ENCODE peak calls at places on chromosome 20, in four cellular contexts. P, Z, Y and J are unnamed samples.
A peak's percentile ranks its signal among the peaks of the same experiment; 100 is the strongest.

GRCh38 chr20:60037120-60037499 is 78.9 kb downstream of the CDH26 start:
- DNase-seq in P (peak; percentile 67), Z (no peak), Y (no peak), J (no peak)

GRCh38 chr20:6509375-6509774 is 258.1 kb upstream of the BMP2 start:
- DNase-seq in P (no peak), Z (no peak), Y (no peak), J (no peak)

GRCh38 chr20:48823960-48824497 is 3.8 kb downstream of the PREX1 start:
- DNase-seq in P (peak; percentile 91), Z (no peak), Y (peak; percentile 27), J (peak; percentile 78)

GRCh38 chr20:8255945-8256632 is 124.0 kb downstream of the PLCB1 start:
- DNase-seq in P (no peak), Z (no peak), Y (no peak), J (no peak)

GRCh38 chr20:6501061-6501460 is 266.4 kb upstream of the BMP2 start:
- DNase-seq in P (peak; percentile 59), Z (no peak), Y (peak; percentile 62), J (no peak)

GRCh38 chr20:10398834-10399369 is 35.1 kb downstream of the MKKS start:
- DNase-seq in P (no peak), Z (no peak), Y (no peak), J (no peak)

GRCh38 chr20:37687478-37687805 is 6.4 kb upstream of the CTNNBL1 start:
- DNase-seq in P (no peak), Z (no peak), Y (no peak), J (no peak)

GRCh38 chr20:35238746-35239145 is 12.3 kb downstream of the MMP24 start:
- DNase-seq in P (no peak), Z (no peak), Y (no peak), J (no peak)

GRCh38 chr20:58133020-58133419 is 95.4 kb downstream of the ANKRD60 start:
- DNase-seq in P (peak; percentile 36), Z (no peak), Y (peak; percentile 36), J (no peak)

GRCh38 chr20:45229264-45230056 is 8.3 kb downstream of the SEMG2 start:
- DNase-seq in P (peak; percentile 23), Z (peak; percentile 12), Y (no peak), J (peak; percentile 45)

GRCh38 chr20:31587545-31588389 is 17.3 kb upstream of the ID1 start:
- DNase-seq in P (peak; percentile 92), Z (peak; percentile 77), Y (peak; percentile 57), J (no peak)

GRCh38 chr20:31440012-31440659 is at the start of gene DEFB123:
- DNase-seq in P (no peak), Z (no peak), Y (no peak), J (no peak)

GRCh38 chr20:31472395-31473330 is 2.3 kb downstream of the DEFB124 start:
- DNase-seq in P (peak; percentile 43), Z (no peak), Y (no peak), J (no peak)

GRCh38 chr20:58868795-58869194 is 16.3 kb downstream of the GNAS start:
- DNase-seq in P (no peak), Z (no peak), Y (peak; percentile 28), J (no peak)

GRCh38 chr20:60729119-60729900 is 522.8 kb upstream of the CDH4 start:
- DNase-seq in P (no peak), Z (no peak), Y (no peak), J (no peak)

GRCh38 chr20:56222945-56223344 is 25.6 kb upstream of the MC3R start:
- DNase-seq in P (peak; percentile 7), Z (no peak), Y (no peak), J (no peak)

GRCh38 chr20:9256359-9256758 is 187.5 kb downstream of the PLCB4 start:
- DNase-seq in P (no peak), Z (no peak), Y (no peak), J (no peak)

GRCh38 chr20:38751360-38751976 is 3.2 kb downstream of the ACTR5 start:
- DNase-seq in P (peak; percentile 64), Z (peak; percentile 60), Y (peak; percentile 59), J (peak; percentile 68)

GRCh38 chr20:33821270-33821836 is 10.2 kb downstream of the CHMP4B start:
- DNase-seq in P (no peak), Z (no peak), Y (no peak), J (no peak)

GRCh38 chr20:32893878-32894483 is 35.3 kb downstream of the EFCAB8 start:
- DNase-seq in P (peak; percentile 37), Z (peak; percentile 50), Y (peak; percentile 6), J (no peak)

GRCh38 chr20:51456511-51457280 is 85.8 kb downstream of the NFATC2 start:
- DNase-seq in P (peak; percentile 97), Z (peak; percentile 89), Y (peak; percentile 97), J (no peak)

GRCh38 chr20:8385247-8385646 is 253.2 kb downstream of the PLCB1 start:
- DNase-seq in P (peak; percentile 55), Z (no peak), Y (peak; percentile 62), J (no peak)

GRCh38 chr20:20237093-20237959 is 130.6 kb upstream of the INSM1 start:
- DNase-seq in P (peak; percentile 69), Z (peak; percentile 71), Y (peak; percentile 34), J (peak; percentile 14)

GRCh38 chr20:3679749-3680700 is 1.8 kb downstream of the ADAM33 start:
- DNase-seq in P (peak; percentile 91), Z (peak; percentile 59), Y (peak; percentile 69), J (no peak)

GRCh38 chr20:3677733-3678132 is 4.1 kb downstream of the ADAM33 start:
- DNase-seq in P (peak; percentile 45), Z (no peak), Y (peak; percentile 53), J (no peak)

GRCh38 chr20:3680701-3681351 is 984 bp downstream of the ADAM33 start:
- DNase-seq in P (peak; percentile 39), Z (no peak), Y (peak; percentile 10), J (no peak)

GRCh38 chr20:3678198-3678597 is 3.6 kb downstream of the ADAM33 start:
- DNase-seq in P (no peak), Z (no peak), Y (no peak), J (no peak)

GRCh38 chr20:3678893-3679720 is 2.7 kb downstream of the ADAM33 start:
- DNase-seq in P (peak; percentile 55), Z (no peak), Y (no peak), J (no peak)
- H3K27ac ChIP-seq in P (peak overlapping the region; percentile 73), Z (peak overlapping the region; percentile 11), Y (peak overlapping the region; percentile 55), J (no peak overlapping the region)

DNA sequence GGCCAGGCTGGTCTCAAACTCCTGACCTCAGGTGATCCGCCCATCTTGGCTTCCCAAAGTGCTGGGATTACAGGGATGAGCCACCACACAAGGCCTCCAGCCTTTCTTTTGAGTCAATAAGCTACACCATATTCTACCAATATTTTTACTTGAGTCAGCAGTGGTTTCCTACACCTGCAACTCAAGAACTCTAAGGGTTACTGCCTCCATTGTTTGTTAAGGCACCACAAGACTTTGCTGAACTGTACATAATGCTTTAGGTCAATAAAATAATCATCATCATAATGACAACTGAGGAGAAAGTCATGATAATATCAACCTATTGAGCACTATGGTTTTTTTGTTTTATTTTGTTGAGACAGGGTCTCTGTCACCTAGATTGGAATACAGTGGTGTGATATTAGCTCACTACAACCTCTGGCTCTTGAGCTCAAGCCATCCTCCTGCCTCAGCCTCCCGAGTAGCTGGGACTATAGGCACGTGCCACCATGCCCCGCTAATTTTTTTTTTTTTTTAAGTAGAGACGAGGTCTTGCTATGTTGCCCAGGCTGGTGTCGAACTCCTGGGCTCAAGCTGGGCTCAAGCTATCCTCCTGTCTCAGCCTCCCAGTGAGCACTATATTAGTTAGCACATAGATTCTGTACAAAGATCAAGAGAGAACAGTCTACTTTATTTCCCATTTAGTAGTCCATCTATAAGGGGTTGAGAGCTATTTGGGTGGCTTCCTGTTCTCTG is 34.9 kb upstream of the ZMYND8 start:
- DNase-seq in P (no peak), Z (no peak), Y (no peak), J (no peak)
- H3K4me1 ChIP-seq in P (peaks cover 13% of the 10 kb centered on the region), Z (no peaks in the 10 kb centered on the region), Y (no peaks in the 10 kb centered on the region), J (no peaks in the 10 kb centered on the region)

GRCh38 chr20:64058536-64058935 is 4.5 kb upstream of the TCEA2 start:
- DNase-seq in P (no peak), Z (no peak), Y (no peak), J (no peak)

GRCh38 chr20:64056639-64056888 is 6.4 kb upstream of the TCEA2 start:
- DNase-seq in P (no peak), Z (no peak), Y (no peak), J (no peak)

GRCh38 chr20:64055893-64056638 is 6.6 kb upstream of the SOX18 start:
- DNase-seq in P (no peak), Z (peak; percentile 57), Y (no peak), J (no peak)

GRCh38 chr20:64056889-64057627 is 5.9 kb upstream of the TCEA2 start:
- DNase-seq in P (no peak), Z (no peak), Y (no peak), J (no peak)

GRCh38 chr20:64057628-64058498 is 5.1 kb upstream of the TCEA2 start:
- DNase-seq in P (peak; percentile 69), Z (peak; percentile 95), Y (peak; percentile 43), J (peak; percentile 76)
- H3K27me3 ChIP-seq in P (no peaks in the 10 kb centered on the region), Z (no peaks in the 10 kb centered on the region), Y (no peaks in the 10 kb centered on the region), J (no peaks in the 10 kb centered on the region)

DNA sequence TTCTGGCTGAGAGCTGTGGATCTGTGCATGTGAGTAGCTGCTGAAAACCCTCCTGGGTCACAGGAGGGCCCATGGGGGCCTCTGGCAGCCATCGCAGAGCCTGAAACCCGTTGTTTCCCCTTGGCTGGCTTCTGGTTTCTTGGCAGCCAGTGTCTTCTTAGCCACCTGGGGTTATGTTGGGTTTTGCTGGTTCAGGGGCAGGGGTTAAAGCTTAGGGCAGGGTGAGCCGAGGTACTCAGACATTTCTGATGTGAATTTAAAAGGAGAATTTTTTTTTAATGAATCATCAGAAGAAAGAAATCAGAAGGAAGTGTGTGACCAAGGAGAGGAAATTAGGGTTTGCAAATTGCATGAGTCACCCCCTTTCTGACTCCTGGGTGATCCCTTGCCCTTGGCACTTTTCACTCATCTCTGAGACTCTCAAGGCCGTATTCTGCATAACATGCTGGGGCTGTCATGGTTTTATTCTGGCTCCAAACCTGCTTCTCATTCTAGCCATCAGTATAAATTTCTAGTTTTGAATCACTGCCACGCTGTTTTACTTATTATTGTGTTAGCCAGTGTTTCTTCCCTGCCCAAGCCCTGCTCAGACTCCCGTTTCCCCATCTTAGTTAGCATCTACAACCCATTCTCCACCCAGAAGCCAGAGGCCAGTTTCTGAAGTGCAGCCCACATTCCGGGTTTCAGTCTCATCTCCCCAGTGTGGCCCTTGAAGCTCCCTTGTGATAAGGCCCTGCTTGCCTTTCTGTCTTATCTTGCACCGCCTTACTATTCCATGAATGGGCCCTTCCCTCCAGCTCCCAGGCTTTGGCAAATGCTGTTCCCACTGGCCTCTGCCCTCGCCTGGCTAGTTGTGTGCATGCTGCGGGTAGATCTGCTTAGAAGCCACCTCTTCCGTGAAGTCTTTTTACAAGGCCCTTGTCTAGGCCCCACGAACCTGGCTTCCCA is 40.9 kb downstream of the TOX2 start:
- DNase-seq in P (peak; percentile 97), Z (no peak), Y (peak; percentile 94), J (peak; percentile 27)
- H3K27ac ChIP-seq in P (peak overlapping the region; percentile 82), Z (peak overlapping the region; percentile 9), Y (peak overlapping the region; percentile 90), J (no peak overlapping the region)